ENCODE peak calls at places on chromosome 18, in ten cellular contexts. V is effector memory CD8-positive, alpha-beta T cell; W is activated T-cell treated with anti-CD3 and anti-CD28 coated beads for 1 hour; L is fibroblast of the conjunctiva; T is GM19239; Q is MV-4-11; U is NCI-H748 treated with DMSO at 0.1 percent for 48 hours; X is choroid plexus epithelial cell; F is MCF 10A; P is tibial artery. H is an unnamed sample.

GRCh38 chr18:33212363-33212762 is 228.2 kb downstream of the CCDC178 start:
- DNase-seq in V (no peak), W (no peak), L (no peak), T (no peak), Q (no peak), U (peak), X (no peak), F (peak), P (no peak), H (no peak)

GRCh38 chr18:79488311-79489047 is 92.7 kb downstream of the NFATC1 start:
- DNase-seq in V (no peak), W (no peak), L (no peak), T (no peak), Q (no peak), U (no peak), X (no peak), F (no peak), P (no peak), H (no peak)

GRCh38 chr18:6917082-6917481 is 187.6 kb downstream of the ARHGAP28 start:
- DNase-seq in V (no peak), W (no peak), L (no peak), T (no peak), Q (no peak), U (no peak), X (no peak), F (peak), P (no peak), H (no peak)

GRCh38 chr18:48203961-48204666 is 205.1 kb downstream of the ZBTB7C start:
- DNase-seq in V (no peak), W (no peak), L (no peak), T (no peak), Q (no peak), U (no peak), X (no peak), F (peak), P (no peak), H (no peak)

GRCh38 chr18:10149768-10150556 is 236.1 kb downstream of the VAPA start:
- DNase-seq in V (no peak), W (no peak), L (no peak), T (no peak), Q (no peak), U (no peak), X (no peak), F (no peak), P (no peak), H (no peak)

GRCh38 chr18:47418746-47419145 is 167.3 kb upstream of the SKOR2 start:
- DNase-seq in V (no peak), W (no peak), L (no peak), T (no peak), Q (peak), U (no peak), X (no peak), F (peak), P (peak), H (no peak)

GRCh38 chr18:49768051-49768391 is 45.3 kb downstream of the ACAA2 start:
- DNase-seq in V (no peak), W (no peak), L (peak), T (no peak), Q (peak), U (peak), X (peak), F (peak), P (no peak), H (no peak)

GRCh38 chr18:25786778-25787177 is 303.6 kb downstream of the SS18 start:
- DNase-seq in V (no peak), W (no peak), L (peak), T (no peak), Q (no peak), U (no peak), X (peak), F (peak), P (no peak), H (no peak)

GRCh38 chr18:49041677-49042570 is 91.2 kb upstream of the SMAD7 start:
- DNase-seq in V (peak), W (peak), L (no peak), T (no peak), Q (peak), U (peak), X (peak), F (peak), P (peak), H (no peak)

GRCh38 chr18:27922780-27923179 is 254.2 kb downstream of the CDH2 start:
- DNase-seq in V (no peak), W (no peak), L (no peak), T (no peak), Q (no peak), U (no peak), X (no peak), F (no peak), P (no peak), H (no peak)

GRCh38 chr18:76452357-76452756 is 42.7 kb downstream of the ZNF516 start:
- DNase-seq in V (no peak), W (no peak), L (no peak), T (no peak), Q (peak), U (no peak), X (peak), F (no peak), P (no peak), H (no peak)

GRCh38 chr18:47204908-47205522 is 28.9 kb upstream of the IER3IP1 start:
- DNase-seq in V (peak), W (peak), L (no peak), T (peak), Q (peak), U (no peak), X (peak), F (peak), P (no peak), H (no peak)

GRCh38 chr18:46810481-46811000 is 53.7 kb upstream of the ST8SIA5 start:
- DNase-seq in V (no peak), W (no peak), L (no peak), T (no peak), Q (no peak), U (no peak), X (no peak), F (no peak), P (no peak), H (no peak)

GRCh38 chr18:34342960-34343359 is 118.2 kb upstream of the NOL4 start:
- DNase-seq in V (no peak), W (no peak), L (peak), T (no peak), Q (no peak), U (no peak), X (peak), F (peak), P (no peak), H (no peak)

GRCh38 chr18:11970466-11971220 is 10.7 kb upstream of the IMPA2 start:
- DNase-seq in V (no peak), W (no peak), L (no peak), T (no peak), Q (no peak), U (no peak), X (no peak), F (no peak), P (no peak), H (no peak)

GRCh38 chr18:69308620-69309019 is 92.1 kb upstream of the DOK6 start:
- DNase-seq in V (no peak), W (no peak), L (no peak), T (no peak), Q (no peak), U (no peak), X (no peak), F (no peak), P (no peak), H (no peak)

GRCh38 chr18:45938488-45938935 is 28.6 kb downstream of the EPG5 start:
- DNase-seq in V (peak), W (no peak), L (no peak), T (no peak), Q (no peak), U (no peak), X (no peak), F (no peak), P (no peak), H (no peak)

GRCh38 chr18:26227051-26227672 is 917 bp downstream of the TAF4B start:
- DNase-seq in V (no peak), W (no peak), L (no peak), T (no peak), Q (no peak), U (peak), X (peak), F (peak), P (peak), H (no peak)

GRCh38 chr18:57921708-57922107 is 118.6 kb upstream of the ATP8B1 start:
- DNase-seq in V (no peak), W (no peak), L (no peak), T (no peak), Q (peak), U (no peak), X (peak), F (peak), P (no peak), H (no peak)

H was measured in GOT3.